ENCODE peak calls at places on chromosomes 16 and 17, in six cellular contexts. One of them, this sample, is unnamed.

GRCh38 chr16:7532534-7532933 is 199.9 kb downstream of the RBFOX1 start:
- DNase-seq in neural progenitor cell: no peak
- DNase-seq in PC-3: no peak
- DNase-seq in PC-9: no peak
- DNase-seq in fibroblast of lung: no peak
- DNase-seq in astrocyte: no peak
- DNase-seq in this sample: no peak

GRCh38 chr17:74430706-74431567 is 951 bp upstream of the GPRC5C start:
- DNase-seq in neural progenitor cell: peak
- DNase-seq in fibroblast of lung: peak
- DNase-seq in astrocyte: peak
- DNase-seq in PC-9: peak
- DNase-seq in PC-3: peak
- DNase-seq in this sample: peak

GRCh38 chr16:68644715-68645493 is at the start of gene CDH3:
- DNase-seq in astrocyte: no peak
- DNase-seq in fibroblast of lung: peak
- DNase-seq in PC-3: peak
- DNase-seq in PC-9: peak
- DNase-seq in neural progenitor cell: peak
- DNase-seq in this sample: peak

GRCh38 chr17:48915459-48916282 is 7.5 kb downstream of the UBE2Z start:
- DNase-seq in PC-3: peak
- DNase-seq in neural progenitor cell: no peak
- DNase-seq in PC-9: peak
- DNase-seq in fibroblast of lung: peak
- DNase-seq in astrocyte: peak
- DNase-seq in this sample: peak

GRCh38 chr16:29877266-29877961 is 14.4 kb upstream of the CDIPT start:
- DNase-seq in fibroblast of lung: peak
- DNase-seq in astrocyte: no peak
- DNase-seq in neural progenitor cell: peak
- DNase-seq in PC-3: no peak
- DNase-seq in PC-9: no peak
- DNase-seq in this sample: peak

GRCh38 chr17:21058098-21058893 is 15.5 kb upstream of the USP22 start:
- DNase-seq in PC-9: no peak
- DNase-seq in PC-3: peak
- DNase-seq in fibroblast of lung: peak
- DNase-seq in astrocyte: peak
- DNase-seq in neural progenitor cell: no peak
- DNase-seq in this sample: peak

GRCh38 chr16:47197536-47198179 is 53.9 kb upstream of the NETO2 start:
- DNase-seq in PC-3: no peak
- DNase-seq in neural progenitor cell: no peak
- DNase-seq in fibroblast of lung: peak
- DNase-seq in PC-9: no peak
- DNase-seq in astrocyte: peak
- DNase-seq in this sample: no peak

GRCh38 chr16:5216681-5217080 is 119.1 kb upstream of the EEF2KMT start:
- DNase-seq in PC-9: no peak
- DNase-seq in PC-3: no peak
- DNase-seq in neural progenitor cell: no peak
- DNase-seq in astrocyte: no peak
- DNase-seq in fibroblast of lung: no peak
- DNase-seq in this sample: no peak

GRCh38 chr16:7268182-7268581 is 64.5 kb upstream of the RBFOX1 start:
- DNase-seq in fibroblast of lung: no peak
- DNase-seq in neural progenitor cell: peak
- DNase-seq in PC-9: peak
- DNase-seq in astrocyte: no peak
- DNase-seq in PC-3: peak
- DNase-seq in this sample: peak

DNA sequence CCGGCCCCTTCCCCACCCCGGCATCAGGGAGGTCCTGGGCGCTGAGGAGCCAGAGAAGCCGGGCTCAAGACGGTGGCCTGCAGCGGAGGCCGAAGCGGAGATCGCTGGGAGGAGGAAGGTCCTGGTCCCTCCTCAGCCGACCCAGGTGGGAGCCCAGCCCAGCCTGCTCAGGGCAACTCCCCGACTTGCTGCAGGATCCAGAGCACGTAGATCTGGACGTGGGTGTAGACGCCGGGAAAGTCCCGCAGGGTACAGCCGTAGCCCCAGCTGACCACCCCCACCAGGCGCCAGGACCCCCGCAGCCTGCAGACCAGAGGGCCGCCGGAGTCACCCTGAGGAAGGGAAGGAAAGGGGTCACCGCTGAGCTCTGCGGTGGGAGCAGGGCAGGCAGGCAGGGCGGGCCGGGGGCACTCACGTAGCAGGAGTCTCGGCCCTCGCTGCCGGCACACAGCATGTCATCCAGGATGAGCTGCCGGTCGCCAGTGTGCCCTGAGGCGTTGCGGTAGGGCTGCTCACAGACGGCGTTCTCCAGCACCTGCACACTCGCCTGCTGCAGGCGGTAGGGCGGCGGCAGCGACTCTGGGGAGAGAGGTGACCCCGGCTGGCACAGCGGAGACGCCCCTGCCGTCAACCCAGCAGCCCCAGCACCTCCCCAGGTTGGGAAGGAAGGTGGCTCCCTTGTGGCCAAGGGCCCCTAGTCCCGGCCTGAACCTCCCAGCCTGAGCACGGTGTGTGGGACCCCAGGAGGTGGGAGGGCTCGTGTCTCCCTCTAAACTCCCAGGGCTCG is 5.5 kb downstream of the TPSD1 start:
- DNase-seq in neural progenitor cell: no peak
- DNase-seq in PC-3: peak
- DNase-seq in PC-9: peak
- DNase-seq in astrocyte: no peak
- DNase-seq in fibroblast of lung: no peak
- DNase-seq in this sample: peak
- TF ChIP-seq EZH2 in neural progenitor cell: no peak
- TF ChIP-seq EZH2 in PC-3: no peak
- TF ChIP-seq EZH2 in PC-9: peak
- TF ChIP-seq EZH2 in astrocyte: peak
- TF ChIP-seq EZH2 in fibroblast of lung: peak
- TF ChIP-seq EZH2 in this sample: no peak

GRCh38 chr16:24689128-24689527 is 40.3 kb upstream of the TNRC6A start:
- DNase-seq in fibroblast of lung: peak
- DNase-seq in PC-3: peak
- DNase-seq in PC-9: no peak
- DNase-seq in astrocyte: peak
- DNase-seq in neural progenitor cell: peak
- DNase-seq in this sample: no peak
- H2AFZ ChIP-seq in fibroblast of lung: no peak
- H2AFZ ChIP-seq in PC-3: no peak
- H2AFZ ChIP-seq in PC-9: no peak
- H2AFZ ChIP-seq in astrocyte: no peak
- H2AFZ ChIP-seq in neural progenitor cell: no peak
- H2AFZ ChIP-seq in this sample: no peak

DNA sequence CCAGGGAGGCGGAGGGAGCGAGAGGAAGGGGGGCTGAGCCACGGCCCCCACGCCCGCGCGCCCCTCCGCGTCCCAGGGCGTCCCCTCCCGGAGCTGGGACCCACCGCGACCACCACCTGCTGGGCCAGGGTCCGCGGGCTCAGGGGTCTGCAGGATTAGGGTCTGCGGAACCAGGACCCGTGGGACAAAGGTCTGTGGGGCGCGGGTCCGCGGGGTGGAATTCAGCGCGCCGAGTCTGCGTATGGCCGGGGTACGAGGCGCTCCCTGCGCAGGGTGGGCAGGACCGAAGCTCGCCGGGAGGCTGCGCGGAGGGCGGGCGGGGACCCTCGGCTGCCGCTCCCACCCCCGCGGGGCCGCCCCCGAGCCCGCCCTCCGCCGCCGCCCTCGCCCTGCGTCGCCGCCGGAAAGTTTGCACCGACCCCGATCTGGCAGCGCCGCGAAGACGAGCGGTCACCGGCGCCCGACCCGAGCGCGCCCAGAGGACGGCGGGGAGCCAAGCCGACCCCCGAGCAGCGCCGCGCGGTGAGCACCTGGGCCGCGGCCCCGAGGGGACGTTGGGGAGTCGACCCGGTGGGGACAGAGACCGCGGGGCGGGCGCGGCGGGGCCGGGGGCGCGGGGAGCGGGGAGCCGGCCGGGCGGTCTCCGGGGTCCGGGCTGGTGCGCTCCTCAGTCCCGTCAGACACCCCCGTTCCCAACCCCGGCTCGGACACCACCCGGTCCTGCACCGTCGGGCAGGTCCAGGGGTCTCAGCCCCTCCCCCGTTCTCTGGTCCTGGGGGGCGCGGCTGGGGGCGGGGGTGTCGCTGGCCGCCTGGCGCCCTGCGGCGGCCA is at the start of gene GCGR:
- DNase-seq in astrocyte: no peak
- DNase-seq in fibroblast of lung: no peak
- DNase-seq in neural progenitor cell: peak
- DNase-seq in PC-3: no peak
- DNase-seq in PC-9: no peak
- DNase-seq in this sample: no peak
- TF ChIP-seq EZH2 in astrocyte: peak
- TF ChIP-seq EZH2 in fibroblast of lung: peak
- TF ChIP-seq EZH2 in neural progenitor cell: peak
- TF ChIP-seq EZH2 in PC-3: no peak
- TF ChIP-seq EZH2 in PC-9: no peak
- TF ChIP-seq EZH2 in this sample: peak

GRCh38 chr16:50740747-50741146 is 1.1 kb upstream of the CYLD start:
- DNase-seq in astrocyte: no peak
- DNase-seq in fibroblast of lung: peak
- DNase-seq in PC-3: no peak
- DNase-seq in PC-9: no peak
- DNase-seq in neural progenitor cell: no peak
- DNase-seq in this sample: peak
- H2AFZ ChIP-seq in astrocyte: peak
- H2AFZ ChIP-seq in fibroblast of lung: no peak
- H2AFZ ChIP-seq in PC-3: peak
- H2AFZ ChIP-seq in PC-9: no peak
- H2AFZ ChIP-seq in neural progenitor cell: peak
- H2AFZ ChIP-seq in this sample: peak

GRCh38 chr17:39667262-39668140 is 752 bp upstream of the PNMT start:
- DNase-seq in fibroblast of lung: no peak
- DNase-seq in neural progenitor cell: peak
- DNase-seq in PC-3: no peak
- DNase-seq in PC-9: peak
- DNase-seq in astrocyte: no peak
- DNase-seq in this sample: no peak
- TF ChIP-seq EZH2 in fibroblast of lung: peak
- TF ChIP-seq EZH2 in neural progenitor cell: peak
- TF ChIP-seq EZH2 in PC-3: no peak
- TF ChIP-seq EZH2 in PC-9: no peak
- TF ChIP-seq EZH2 in astrocyte: peak
- TF ChIP-seq EZH2 in this sample: no peak

DNA sequence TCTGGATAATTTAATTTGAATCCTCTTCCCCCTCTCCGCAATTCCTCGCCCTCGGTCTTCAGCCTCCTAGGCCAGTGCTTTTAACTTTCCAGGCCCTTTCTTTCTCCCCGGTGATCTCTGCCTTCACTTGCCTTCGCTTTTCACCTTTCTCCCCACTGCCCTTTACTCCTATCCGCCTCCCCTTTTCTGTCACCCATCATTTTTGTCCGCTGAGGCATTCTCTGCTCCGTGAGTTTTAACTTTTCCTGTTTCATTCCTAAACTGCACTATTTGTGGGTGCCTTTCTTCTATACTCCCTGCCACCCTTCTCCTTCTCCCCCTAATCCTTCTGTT is 729 bp downstream of the LONP2 start:
- DNase-seq in fibroblast of lung: no peak
- DNase-seq in PC-3: no peak
- DNase-seq in neural progenitor cell: no peak
- DNase-seq in PC-9: no peak
- DNase-seq in astrocyte: no peak
- DNase-seq in this sample: no peak
- H2AFZ ChIP-seq in fibroblast of lung: peak
- H2AFZ ChIP-seq in PC-3: peak
- H2AFZ ChIP-seq in neural progenitor cell: peak
- H2AFZ ChIP-seq in PC-9: peak
- H2AFZ ChIP-seq in astrocyte: peak
- H2AFZ ChIP-seq in this sample: peak

DNA sequence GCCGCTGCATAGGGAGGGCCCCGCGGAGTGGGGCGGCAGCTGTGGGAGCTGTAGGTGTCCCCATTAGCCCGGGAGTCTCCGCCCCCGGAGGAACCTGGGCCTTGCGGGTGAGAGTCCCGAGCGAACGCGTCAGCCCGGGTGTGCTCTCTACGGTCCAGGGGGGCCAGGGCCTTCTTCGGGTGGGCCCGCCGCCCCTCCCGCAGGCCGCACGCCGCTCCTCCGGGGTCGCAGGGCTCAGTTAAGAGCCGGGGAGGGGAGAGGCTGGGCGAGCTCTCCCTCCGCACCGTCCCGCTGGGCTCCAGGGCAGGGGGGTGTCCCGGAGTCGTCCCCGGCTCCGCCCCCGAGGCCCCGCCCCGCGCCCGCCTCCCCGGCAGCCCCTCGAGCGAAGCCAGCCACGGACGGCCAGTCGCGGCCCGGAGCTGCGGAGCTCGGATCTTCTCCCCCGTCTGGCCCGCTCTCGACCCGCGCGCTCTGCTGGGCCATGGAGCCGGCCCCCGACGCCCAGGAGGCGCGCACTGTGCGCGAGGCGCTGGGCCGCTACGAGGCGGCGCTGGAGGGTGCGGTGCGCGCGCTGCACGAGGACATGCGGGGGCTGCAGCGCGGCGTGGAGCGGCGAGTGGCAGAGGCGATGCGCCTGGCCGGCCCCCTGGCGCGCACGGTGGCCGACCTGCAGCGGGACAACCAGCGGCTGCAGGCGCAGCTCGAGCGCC is at the start of gene SMTNL2:
- DNase-seq in neural progenitor cell: peak
- DNase-seq in PC-3: no peak
- DNase-seq in fibroblast of lung: no peak
- DNase-seq in PC-9: no peak
- DNase-seq in astrocyte: no peak
- DNase-seq in this sample: no peak
- TF ChIP-seq EZH2 in neural progenitor cell: no peak
- TF ChIP-seq EZH2 in PC-3: no peak
- TF ChIP-seq EZH2 in fibroblast of lung: peak
- TF ChIP-seq EZH2 in PC-9: no peak
- TF ChIP-seq EZH2 in astrocyte: peak
- TF ChIP-seq EZH2 in this sample: no peak

GRCh38 chr17:50903604-50904521 is 37.7 kb upstream of the TOB1 start:
- DNase-seq in astrocyte: peak
- DNase-seq in neural progenitor cell: no peak
- DNase-seq in PC-9: no peak
- DNase-seq in PC-3: peak
- DNase-seq in fibroblast of lung: peak
- DNase-seq in this sample: peak
- H2AFZ ChIP-seq in astrocyte: peak
- H2AFZ ChIP-seq in neural progenitor cell: peak
- H2AFZ ChIP-seq in PC-9: peak
- H2AFZ ChIP-seq in PC-3: peak
- H2AFZ ChIP-seq in fibroblast of lung: peak
- H2AFZ ChIP-seq in this sample: peak

This sample was measured in mammary epithelial cell.